ENCODE peak calls at places on chromosomes 2 and 18, in four cellular contexts. X is K562, V is sigmoid colon, O is ovary. U is an unnamed sample.

GRCh38 chr2:113273031-113273551 is 5.6 kb downstream of the PAX8 start:
- DNase-seq in X (peak), V (no peak), O (no peak), U (no peak)

GRCh38 chr2:186445506-186445905 is 40.6 kb upstream of the ZC3H15 start:
- DNase-seq in X (no peak), V (no peak), O (no peak), U (no peak)

GRCh38 chr2:73297151-73297559 is 3.8 kb upstream of the EGR4 start:
- DNase-seq in X (no peak), V (no peak), O (no peak), U (no peak)

GRCh38 chr2:226208726-226209125 is 590.9 kb downstream of the IRS1 start:
- DNase-seq in X (no peak), V (no peak), O (no peak), U (no peak)

GRCh38 chr2:27191107-27191829 is 20.6 kb upstream of the ATRAID start:
- DNase-seq in X (peak), V (no peak), O (peak), U (peak)

GRCh38 chr18:26745288-26745975 is 120.1 kb downstream of the AQP4 start:
- DNase-seq in X (no peak), V (no peak), O (no peak), U (no peak)

GRCh38 chr2:30514134-30514860 is 67.3 kb downstream of the LCLAT1 start:
- DNase-seq in X (peak), V (no peak), O (no peak), U (no peak)

GRCh38 chr2:157777425-157777824 is 98.7 kb downstream of the ACVR1 start:
- DNase-seq in X (peak), V (no peak), O (peak), U (no peak)

GRCh38 chr2:119525574-119525973 is 1.3 kb upstream of the SCTR start:
- DNase-seq in X (no peak), V (no peak), O (no peak), U (no peak)

GRCh38 chr18:65906621-65907034 is 155.8 kb downstream of the CDH7 start:
- DNase-seq in X (no peak), V (no peak), O (no peak), U (no peak)

GRCh38 chr2:203713381-203713780 is 6.9 kb downstream of the CD28 start:
- DNase-seq in X (no peak), V (no peak), O (no peak), U (no peak)

GRCh38 chr2:128487650-128488387 is 169.2 kb upstream of the HS6ST1 start:
- DNase-seq in X (no peak), V (no peak), O (no peak), U (no peak)

GRCh38 chr2:202690321-202690900 is 55.6 kb downstream of the FAM117B start:
- DNase-seq in X (no peak), V (no peak), O (no peak), U (no peak)

GRCh38 chr2:112960230-112960825 is 17.5 kb upstream of the IL36G start:
- DNase-seq in X (peak), V (no peak), O (no peak), U (no peak)

GRCh38 chr2:23327897-23328296 is 57.1 kb upstream of the KLHL29 start:
- DNase-seq in X (no peak), V (no peak), O (no peak), U (no peak)

GRCh38 chr2:233572468-233572867 is 5.9 kb upstream of the USP40 start:
- DNase-seq in X (no peak), V (no peak), O (no peak), U (no peak)

GRCh38 chr18:66872277-66872676 is 268.4 kb upstream of the CDH19 start:
- DNase-seq in X (no peak), V (no peak), O (no peak), U (no peak)

GRCh38 chr18:9704233-9705118 is 3.6 kb upstream of the RAB31 start:
- DNase-seq in X (peak), V (peak), O (no peak), U (no peak)

GRCh38 chr2:214193943-214194342 is 216.9 kb upstream of the VWC2L start:
- DNase-seq in X (no peak), V (no peak), O (no peak), U (no peak)

GRCh38 chr2:74511104-74511989 is 2.9 kb upstream of the TLX2 start:
- DNase-seq in X (no peak), V (no peak), O (no peak), U (no peak)

GRCh38 chr2:235709969-235710879 is 216.4 kb downstream of the AGAP1 start:
- DNase-seq in X (peak), V (peak), O (no peak), U (no peak)

GRCh38 chr2:196413821-196414274 is 225.7 kb upstream of the CCDC150 start:
- DNase-seq in X (no peak), V (no peak), O (no peak), U (no peak)

GRCh38 chr18:8610442-8610801 is 1.2 kb downstream of the RAB12 start:
- DNase-seq in X (no peak), V (no peak), O (no peak), U (no peak)

GRCh38 chr2:240832205-240832727 is 12.2 kb upstream of the KIF1A start:
- DNase-seq in X (peak), V (peak), O (peak), U (peak)

GRCh38 chr2:44450806-44451205 is 89.1 kb downstream of the CAMKMT start:
- DNase-seq in X (no peak), V (no peak), O (no peak), U (no peak)

GRCh38 chr2:142045641-142046040 is 85.2 kb downstream of the LRP1B start:
- DNase-seq in X (no peak), V (no peak), O (no peak), U (no peak)

GRCh38 chr2:121008978-121009377 is 273.3 kb downstream of the GLI2 start:
- DNase-seq in X (no peak), V (no peak), O (no peak), U (no peak)

GRCh38 chr18:48930926-48931325 is 19.8 kb downstream of the SMAD7 start:
- DNase-seq in X (no peak), V (no peak), O (no peak), U (no peak)

GRCh38 chr2:167862787-167863186 is 384.6 kb downstream of the STK39 start:
- DNase-seq in X (no peak), V (no peak), O (no peak), U (peak)

GRCh38 chr2:1907283-1907682 is 163.0 kb upstream of the PXDN start:
- DNase-seq in X (no peak), V (no peak), O (no peak), U (no peak)

GRCh38 chr2:20185176-20186022 is 39.5 kb downstream of the SDC1 start:
- DNase-seq in X (no peak), V (no peak), O (no peak), U (peak)

GRCh38 chr2:170816499-170817246 is at the start of gene GAD1:
- DNase-seq in X (peak), V (peak), O (peak), U (peak)

GRCh38 chr2:162582357-162582798 is 238.4 kb downstream of the GCA start:
- DNase-seq in X (no peak), V (no peak), O (no peak), U (peak)

GRCh38 chr2:64400103-64400728 is 53.7 kb upstream of the LGALSL start:
- DNase-seq in X (no peak), V (no peak), O (no peak), U (no peak)

GRCh38 chr2:224952942-224953657 is 89.2 kb downstream of the DOCK10 start:
- DNase-seq in X (no peak), V (no peak), O (no peak), U (no peak)

GRCh38 chr2:633371-633770 is 43.8 kb downstream of the TMEM18 start:
- DNase-seq in X (no peak), V (no peak), O (no peak), U (no peak)

GRCh38 chr18:12839526-12840196 is 44.4 kb downstream of the PTPN2 start:
- DNase-seq in X (no peak), V (no peak), O (no peak), U (no peak)

GRCh38 chr18:25134858-25135257 is 217.1 kb downstream of the ZNF521 start:
- DNase-seq in X (no peak), V (no peak), O (no peak), U (no peak)

GRCh38 chr2:135820003-135820618 is 16.9 kb downstream of the LCT start:
- DNase-seq in X (no peak), V (no peak), O (no peak), U (peak)

DNA sequence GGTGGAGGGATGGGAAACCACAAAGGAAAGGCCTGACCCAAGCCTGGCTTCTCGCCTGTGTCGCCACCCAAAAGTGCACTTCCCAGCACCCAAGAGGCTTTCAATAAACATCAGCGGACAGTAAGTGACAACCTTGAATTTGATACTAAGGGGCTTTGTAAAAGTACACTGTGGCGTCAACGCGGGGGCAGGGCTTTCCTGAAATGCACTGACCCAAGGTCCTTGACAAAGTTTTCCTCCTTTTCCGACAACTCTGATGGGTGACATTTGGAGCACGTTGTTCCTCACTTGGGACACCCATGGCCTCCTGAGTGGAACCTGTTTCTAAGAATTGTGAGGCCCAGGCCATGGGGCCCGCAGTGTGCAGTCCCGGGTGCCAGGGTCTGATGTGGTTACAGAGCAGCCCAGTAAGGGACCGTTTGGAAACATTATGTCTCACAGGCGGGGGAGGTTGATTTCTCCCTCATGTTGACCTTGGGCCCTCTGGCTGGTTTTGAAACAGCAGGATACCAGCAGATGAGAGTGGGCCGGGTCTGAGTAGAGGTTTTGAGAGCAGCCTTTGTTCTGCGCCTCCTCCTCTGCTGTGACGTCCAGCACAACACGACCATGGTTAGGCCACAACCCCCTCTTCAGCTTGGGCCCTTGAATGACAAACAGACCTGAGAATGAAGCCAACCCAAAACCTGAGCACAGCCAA is 2.8 kb upstream of the ZBTB14 start:
- DNase-seq in X (peak), V (no peak), O (no peak), U (no peak)
- TF ChIP-seq POLR2A in X (no peak), V (no peak), O (no peak), U (no peak)

GRCh38 chr2:32166115-32166549 is 468 bp downstream of the SLC30A6 start:
- DNase-seq in X (no peak), V (no peak), O (no peak), U (no peak)

GRCh38 chr2:32172870-32173269 is 7.2 kb downstream of the SLC30A6 start:
- DNase-seq in X (no peak), V (no peak), O (no peak), U (no peak)

GRCh38 chr2:32168513-32168912 is 2.8 kb downstream of the SLC30A6 start:
- DNase-seq in X (peak), V (no peak), O (no peak), U (no peak)
- TF ChIP-seq POLR2A in X (peak), V (no peak), O (no peak), U (no peak)

GRCh38 chr2:219512524-219513216 is 1.6 kb upstream of the ASIC4 start:
- DNase-seq in X (no peak), V (no peak), O (no peak), U (no peak)

GRCh38 chr2:219514836-219515235 is 554 bp downstream of the ASIC4 start:
- DNase-seq in X (no peak), V (no peak), O (no peak), U (no peak)

GRCh38 chr2:219513787-219514186 is 495 bp upstream of the ASIC4 start:
- DNase-seq in X (no peak), V (no peak), O (no peak), U (no peak)

GRCh38 chr2:219515874-219516629 is 1.8 kb downstream of the ASIC4 start:
- DNase-seq in X (no peak), V (no peak), O (no peak), U (no peak)

GRCh38 chr2:219514196-219514761 is at the start of gene ASIC4:
- DNase-seq in X (peak), V (no peak), O (no peak), U (no peak)
- TF ChIP-seq POLR2A in X (no peak), V (no peak), O (no peak), U (no peak)

DNA sequence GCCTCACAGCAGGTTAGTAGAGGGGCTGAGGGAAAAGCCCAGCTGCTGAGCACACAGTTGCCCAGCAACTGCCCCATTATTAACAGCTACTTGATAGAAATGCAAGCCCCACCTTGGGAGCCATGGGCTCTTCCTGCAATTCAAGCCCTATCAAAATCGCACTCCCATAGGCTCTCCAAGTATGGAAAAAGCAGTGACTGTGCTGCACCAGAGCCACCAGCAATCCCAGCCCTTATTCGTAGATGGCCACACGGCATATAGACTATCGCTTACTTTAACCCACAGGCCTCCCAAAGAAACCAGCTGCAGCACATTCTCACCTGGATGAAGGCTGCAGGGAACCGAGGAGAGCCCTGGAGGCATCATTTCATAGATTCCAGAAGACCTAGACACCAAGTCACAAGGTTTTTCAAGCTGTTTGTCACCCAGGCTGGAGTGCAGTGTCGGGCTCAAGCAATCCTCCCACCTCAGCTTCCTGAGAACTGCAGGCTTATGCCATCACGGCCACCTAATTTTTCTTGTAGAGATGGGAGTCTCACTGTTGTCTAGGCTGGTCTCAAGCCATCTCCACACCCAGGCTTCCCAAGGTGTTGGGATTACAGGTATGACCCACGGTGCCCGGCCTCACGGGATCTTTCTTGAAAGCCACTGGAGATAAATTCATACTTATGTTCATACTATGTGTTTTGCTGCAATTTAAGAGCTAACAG is 11.3 kb downstream of the NCL start:
- DNase-seq in X (no peak), V (no peak), O (no peak), U (no peak)
- TF ChIP-seq POLR2A in X (peak), V (no peak), O (no peak), U (no peak)

DNA sequence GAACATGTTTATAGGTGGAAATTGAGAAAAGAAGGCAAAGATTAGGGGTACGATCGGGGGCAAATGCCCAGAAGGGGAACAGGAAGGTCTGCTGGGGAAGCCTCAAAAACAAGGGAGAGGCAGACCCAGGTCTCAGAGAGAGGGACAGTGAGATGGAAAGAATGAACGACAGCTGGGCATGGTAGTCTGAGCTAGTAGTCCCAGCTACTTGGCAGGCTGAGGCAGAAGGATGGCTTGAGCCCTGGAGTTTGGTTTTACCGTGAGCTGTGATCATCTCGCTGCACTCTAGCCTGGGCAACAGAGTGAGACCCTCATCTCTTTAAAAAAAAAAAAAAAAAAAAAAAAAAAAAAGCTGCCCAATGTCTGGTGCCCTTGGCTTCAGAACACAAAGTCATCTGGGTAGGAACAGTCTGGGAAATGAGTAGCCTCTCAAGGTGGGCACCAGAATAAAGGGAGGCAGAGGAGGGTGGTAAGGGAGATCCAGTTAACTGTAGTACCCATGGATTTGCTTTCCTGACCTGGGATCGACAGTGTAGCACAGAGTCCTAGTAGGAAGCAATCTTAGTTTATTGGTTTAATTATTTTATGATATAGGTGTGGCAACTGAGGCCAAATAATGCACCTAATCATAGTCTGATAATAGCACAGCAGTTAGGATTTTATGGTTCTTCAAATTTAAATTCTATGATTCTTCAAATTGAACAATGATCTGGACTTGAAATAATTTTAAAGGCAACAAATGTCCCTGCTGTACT is 3.5 kb downstream of the RRM2 start:
- DNase-seq in X (no peak), V (no peak), O (no peak), U (no peak)
- TF ChIP-seq POLR2A in X (peak), V (no peak), O (no peak), U (no peak)

GRCh38 chr2:70089220-70089945 is 2.1 kb downstream of the PCBP1 start:
- DNase-seq in X (peak), V (peak), O (no peak), U (no peak)
- TF ChIP-seq POLR2A in X (peak), V (no peak), O (no peak), U (no peak)

DNA sequence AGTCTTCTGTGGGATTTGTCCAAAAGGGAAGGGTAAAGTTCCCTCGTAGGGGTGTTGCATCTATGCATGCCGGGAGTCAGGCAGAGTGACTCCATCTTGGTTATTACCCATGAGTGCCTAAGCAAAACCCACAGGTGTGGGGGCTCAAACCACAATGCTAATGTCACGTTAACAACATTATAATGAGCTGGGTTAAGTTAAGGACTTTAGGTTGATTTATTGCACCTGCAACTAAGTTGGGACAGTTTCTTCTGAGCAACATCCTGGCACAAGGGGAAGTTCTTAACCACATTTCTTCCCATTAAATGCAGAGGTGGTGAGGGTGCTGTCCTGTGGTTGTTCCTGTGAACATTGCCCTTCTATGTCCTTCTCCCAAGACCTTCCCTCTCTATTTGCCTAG is 1596.8 kb upstream of the SLC39A10 start:
- DNase-seq in X (no peak), V (no peak), O (no peak), U (no peak)
- TF ChIP-seq POLR2A in X (no peak), V (no peak), O (no peak), U (no peak)

GRCh38 chr2:85886585-85886984 is 2.2 kb downstream of the ST3GAL5 start:
- DNase-seq in X (peak), V (peak), O (peak), U (peak)
- TF ChIP-seq POLR2A in X (no peak), V (no peak), O (no peak), U (no peak)

DNA sequence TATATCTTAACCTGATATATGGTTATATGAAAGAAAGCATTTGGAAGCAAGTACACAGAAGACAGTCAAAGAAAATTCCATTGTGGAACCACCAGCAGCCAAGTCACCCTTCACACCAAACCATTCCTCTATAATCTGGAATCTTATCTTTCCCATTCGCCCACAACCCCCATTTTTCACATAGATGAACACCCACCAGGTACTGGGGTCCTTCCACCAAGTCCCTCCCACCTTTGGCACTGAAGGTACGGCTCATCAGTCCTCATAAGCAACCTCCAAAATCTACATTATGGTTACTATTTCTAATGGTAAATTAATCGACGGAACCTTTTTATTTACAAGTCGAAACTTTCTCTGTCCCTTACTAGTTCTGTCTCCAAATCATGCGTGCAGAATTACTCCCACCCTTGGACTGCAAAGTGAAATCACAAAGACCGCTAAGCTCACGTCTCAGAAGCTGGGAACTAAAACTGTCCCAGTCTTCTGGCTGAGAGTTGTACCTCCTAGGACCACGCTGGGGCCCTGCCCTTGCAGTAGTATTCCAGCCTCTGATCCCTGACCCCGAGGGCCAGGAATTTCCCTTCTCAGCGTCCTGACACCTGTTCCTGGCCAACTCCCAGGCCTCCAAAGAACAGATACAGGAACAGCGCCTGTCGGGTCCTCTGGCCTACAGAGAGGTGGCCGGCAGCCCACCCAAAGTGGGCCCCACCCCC is 702 bp downstream of the OLA1 start:
- DNase-seq in X (peak), V (peak), O (no peak), U (peak)
- TF ChIP-seq POLR2A in X (no peak), V (no peak), O (no peak), U (no peak)

U was measured in H54.